ENCODE peak calls at places on chromosomes 3 and 15, in ten cellular contexts. One of them, this sample, is unnamed.

GRCh38 chr15:43225201-43225949 is 4.6 kb upstream of the EPB42 start:
- DNase-seq in RPMI8226: peak
- DNase-seq in nucleus accumbens: no peak
- DNase-seq in stimulated activated naive CD4-positive, alpha-beta T cell: peak
- DNase-seq in neuronal stem cell: peak
- DNase-seq in activated naive CD8-positive, alpha-beta T cell treated with anti-CD3 and anti-CD28 coated beads, Interleukin-2, amount 50 U/mL, for 24 hours: peak
- DNase-seq in hypothalamus: peak
- DNase-seq in mesenteric fat pad: peak
- DNase-seq in HFFc6: peak
- DNase-seq in stimulated activated CD4-positive, alpha-beta T cell treated with anti-CD3 and anti-CD28 coated beads, Interleukin-12 subunit alpha, Interleukin-12 subunit beta, amount 100 ng/mL, for 4 hours: peak
- DNase-seq in this sample: peak

GRCh38 chr15:70741107-70741511 is 22.2 kb downstream of the UACA start:
- DNase-seq in RPMI8226: peak
- DNase-seq in nucleus accumbens: no peak
- DNase-seq in stimulated activated naive CD4-positive, alpha-beta T cell: no peak
- DNase-seq in neuronal stem cell: no peak
- DNase-seq in activated naive CD8-positive, alpha-beta T cell treated with anti-CD3 and anti-CD28 coated beads, Interleukin-2, amount 50 U/mL, for 24 hours: no peak
- DNase-seq in hypothalamus: no peak
- DNase-seq in mesenteric fat pad: no peak
- DNase-seq in HFFc6: peak
- DNase-seq in stimulated activated CD4-positive, alpha-beta T cell treated with anti-CD3 and anti-CD28 coated beads, Interleukin-12 subunit alpha, Interleukin-12 subunit beta, amount 100 ng/mL, for 4 hours: no peak
- DNase-seq in this sample: peak

GRCh38 chr3:67646586-67647234 is 7.7 kb downstream of the SUCLG2 start:
- DNase-seq in RPMI8226: no peak
- DNase-seq in nucleus accumbens: no peak
- DNase-seq in stimulated activated naive CD4-positive, alpha-beta T cell: no peak
- DNase-seq in neuronal stem cell: no peak
- DNase-seq in activated naive CD8-positive, alpha-beta T cell treated with anti-CD3 and anti-CD28 coated beads, Interleukin-2, amount 50 U/mL, for 24 hours: no peak
- DNase-seq in hypothalamus: no peak
- DNase-seq in mesenteric fat pad: no peak
- DNase-seq in HFFc6: no peak
- DNase-seq in stimulated activated CD4-positive, alpha-beta T cell treated with anti-CD3 and anti-CD28 coated beads, Interleukin-12 subunit alpha, Interleukin-12 subunit beta, amount 100 ng/mL, for 4 hours: no peak
- DNase-seq in this sample: peak

GRCh38 chr15:46461416-46461815 is 826.6 kb downstream of the SQOR start:
- DNase-seq in RPMI8226: no peak
- DNase-seq in nucleus accumbens: no peak
- DNase-seq in stimulated activated naive CD4-positive, alpha-beta T cell: no peak
- DNase-seq in neuronal stem cell: no peak
- DNase-seq in activated naive CD8-positive, alpha-beta T cell treated with anti-CD3 and anti-CD28 coated beads, Interleukin-2, amount 50 U/mL, for 24 hours: no peak
- DNase-seq in hypothalamus: no peak
- DNase-seq in mesenteric fat pad: no peak
- DNase-seq in HFFc6: no peak
- DNase-seq in stimulated activated CD4-positive, alpha-beta T cell treated with anti-CD3 and anti-CD28 coated beads, Interleukin-12 subunit alpha, Interleukin-12 subunit beta, amount 100 ng/mL, for 4 hours: no peak
- DNase-seq in this sample: no peak

GRCh38 chr3:61535826-61536225 is 25.5 kb upstream of the PTPRG start:
- DNase-seq in RPMI8226: no peak
- DNase-seq in nucleus accumbens: no peak
- DNase-seq in stimulated activated naive CD4-positive, alpha-beta T cell: no peak
- DNase-seq in neuronal stem cell: no peak
- DNase-seq in activated naive CD8-positive, alpha-beta T cell treated with anti-CD3 and anti-CD28 coated beads, Interleukin-2, amount 50 U/mL, for 24 hours: no peak
- DNase-seq in hypothalamus: no peak
- DNase-seq in mesenteric fat pad: no peak
- DNase-seq in HFFc6: no peak
- DNase-seq in stimulated activated CD4-positive, alpha-beta T cell treated with anti-CD3 and anti-CD28 coated beads, Interleukin-12 subunit alpha, Interleukin-12 subunit beta, amount 100 ng/mL, for 4 hours: no peak
- DNase-seq in this sample: no peak

GRCh38 chr15:89088605-89089315 is 504 bp downstream of the ABHD2 start:
- DNase-seq in RPMI8226: peak
- DNase-seq in nucleus accumbens: no peak
- DNase-seq in stimulated activated naive CD4-positive, alpha-beta T cell: no peak
- DNase-seq in neuronal stem cell: no peak
- DNase-seq in activated naive CD8-positive, alpha-beta T cell treated with anti-CD3 and anti-CD28 coated beads, Interleukin-2, amount 50 U/mL, for 24 hours: no peak
- DNase-seq in hypothalamus: no peak
- DNase-seq in mesenteric fat pad: no peak
- DNase-seq in HFFc6: no peak
- DNase-seq in stimulated activated CD4-positive, alpha-beta T cell treated with anti-CD3 and anti-CD28 coated beads, Interleukin-12 subunit alpha, Interleukin-12 subunit beta, amount 100 ng/mL, for 4 hours: peak
- DNase-seq in this sample: no peak

GRCh38 chr3:27253831-27254230 is 115.4 kb downstream of the NEK10 start:
- DNase-seq in RPMI8226: peak
- DNase-seq in nucleus accumbens: no peak
- DNase-seq in stimulated activated naive CD4-positive, alpha-beta T cell: no peak
- DNase-seq in neuronal stem cell: peak
- DNase-seq in activated naive CD8-positive, alpha-beta T cell treated with anti-CD3 and anti-CD28 coated beads, Interleukin-2, amount 50 U/mL, for 24 hours: peak
- DNase-seq in hypothalamus: no peak
- DNase-seq in mesenteric fat pad: no peak
- DNase-seq in HFFc6: peak
- DNase-seq in stimulated activated CD4-positive, alpha-beta T cell treated with anti-CD3 and anti-CD28 coated beads, Interleukin-12 subunit alpha, Interleukin-12 subunit beta, amount 100 ng/mL, for 4 hours: peak
- DNase-seq in this sample: peak

GRCh38 chr3:53821631-53822068 is 24.6 kb downstream of the CHDH start:
- DNase-seq in RPMI8226: no peak
- DNase-seq in nucleus accumbens: no peak
- DNase-seq in stimulated activated naive CD4-positive, alpha-beta T cell: no peak
- DNase-seq in neuronal stem cell: no peak
- DNase-seq in activated naive CD8-positive, alpha-beta T cell treated with anti-CD3 and anti-CD28 coated beads, Interleukin-2, amount 50 U/mL, for 24 hours: no peak
- DNase-seq in hypothalamus: no peak
- DNase-seq in mesenteric fat pad: no peak
- DNase-seq in HFFc6: no peak
- DNase-seq in stimulated activated CD4-positive, alpha-beta T cell treated with anti-CD3 and anti-CD28 coated beads, Interleukin-12 subunit alpha, Interleukin-12 subunit beta, amount 100 ng/mL, for 4 hours: no peak
- DNase-seq in this sample: peak

GRCh38 chr15:80923668-80924067 is 66.0 kb downstream of the MESD start:
- DNase-seq in RPMI8226: no peak
- DNase-seq in nucleus accumbens: no peak
- DNase-seq in stimulated activated naive CD4-positive, alpha-beta T cell: no peak
- DNase-seq in neuronal stem cell: no peak
- DNase-seq in activated naive CD8-positive, alpha-beta T cell treated with anti-CD3 and anti-CD28 coated beads, Interleukin-2, amount 50 U/mL, for 24 hours: no peak
- DNase-seq in hypothalamus: no peak
- DNase-seq in mesenteric fat pad: no peak
- DNase-seq in HFFc6: peak
- DNase-seq in stimulated activated CD4-positive, alpha-beta T cell treated with anti-CD3 and anti-CD28 coated beads, Interleukin-12 subunit alpha, Interleukin-12 subunit beta, amount 100 ng/mL, for 4 hours: no peak
- DNase-seq in this sample: peak

GRCh38 chr3:74489393-74489792 is 125.1 kb downstream of the CNTN3 start:
- DNase-seq in RPMI8226: no peak
- DNase-seq in nucleus accumbens: no peak
- DNase-seq in stimulated activated naive CD4-positive, alpha-beta T cell: no peak
- DNase-seq in neuronal stem cell: no peak
- DNase-seq in activated naive CD8-positive, alpha-beta T cell treated with anti-CD3 and anti-CD28 coated beads, Interleukin-2, amount 50 U/mL, for 24 hours: no peak
- DNase-seq in hypothalamus: no peak
- DNase-seq in mesenteric fat pad: no peak
- DNase-seq in HFFc6: peak
- DNase-seq in stimulated activated CD4-positive, alpha-beta T cell treated with anti-CD3 and anti-CD28 coated beads, Interleukin-12 subunit alpha, Interleukin-12 subunit beta, amount 100 ng/mL, for 4 hours: no peak
- DNase-seq in this sample: no peak

GRCh38 chr3:71518089-71518488 is 65.4 kb downstream of the FOXP1 start:
- DNase-seq in RPMI8226: no peak
- DNase-seq in nucleus accumbens: no peak
- DNase-seq in stimulated activated naive CD4-positive, alpha-beta T cell: no peak
- DNase-seq in neuronal stem cell: no peak
- DNase-seq in activated naive CD8-positive, alpha-beta T cell treated with anti-CD3 and anti-CD28 coated beads, Interleukin-2, amount 50 U/mL, for 24 hours: no peak
- DNase-seq in hypothalamus: no peak
- DNase-seq in mesenteric fat pad: no peak
- DNase-seq in HFFc6: no peak
- DNase-seq in stimulated activated CD4-positive, alpha-beta T cell treated with anti-CD3 and anti-CD28 coated beads, Interleukin-12 subunit alpha, Interleukin-12 subunit beta, amount 100 ng/mL, for 4 hours: no peak
- DNase-seq in this sample: no peak

GRCh38 chr3:143158549-143158988 is 39.0 kb downstream of the CHST2 start:
- DNase-seq in RPMI8226: no peak
- DNase-seq in nucleus accumbens: no peak
- DNase-seq in stimulated activated naive CD4-positive, alpha-beta T cell: no peak
- DNase-seq in neuronal stem cell: no peak
- DNase-seq in activated naive CD8-positive, alpha-beta T cell treated with anti-CD3 and anti-CD28 coated beads, Interleukin-2, amount 50 U/mL, for 24 hours: no peak
- DNase-seq in hypothalamus: no peak
- DNase-seq in mesenteric fat pad: no peak
- DNase-seq in HFFc6: peak
- DNase-seq in stimulated activated CD4-positive, alpha-beta T cell treated with anti-CD3 and anti-CD28 coated beads, Interleukin-12 subunit alpha, Interleukin-12 subunit beta, amount 100 ng/mL, for 4 hours: no peak
- DNase-seq in this sample: peak

GRCh38 chr3:24499991-24500390 is 5.3 kb upstream of the THRB start:
- DNase-seq in RPMI8226: no peak
- DNase-seq in nucleus accumbens: no peak
- DNase-seq in stimulated activated naive CD4-positive, alpha-beta T cell: no peak
- DNase-seq in neuronal stem cell: no peak
- DNase-seq in activated naive CD8-positive, alpha-beta T cell treated with anti-CD3 and anti-CD28 coated beads, Interleukin-2, amount 50 U/mL, for 24 hours: no peak
- DNase-seq in hypothalamus: no peak
- DNase-seq in mesenteric fat pad: no peak
- DNase-seq in HFFc6: no peak
- DNase-seq in stimulated activated CD4-positive, alpha-beta T cell treated with anti-CD3 and anti-CD28 coated beads, Interleukin-12 subunit alpha, Interleukin-12 subunit beta, amount 100 ng/mL, for 4 hours: no peak
- DNase-seq in this sample: no peak

GRCh38 chr3:55858302-55858701 is 371.2 kb upstream of the WNT5A start:
- DNase-seq in RPMI8226: no peak
- DNase-seq in nucleus accumbens: no peak
- DNase-seq in stimulated activated naive CD4-positive, alpha-beta T cell: no peak
- DNase-seq in neuronal stem cell: no peak
- DNase-seq in activated naive CD8-positive, alpha-beta T cell treated with anti-CD3 and anti-CD28 coated beads, Interleukin-2, amount 50 U/mL, for 24 hours: no peak
- DNase-seq in hypothalamus: no peak
- DNase-seq in mesenteric fat pad: no peak
- DNase-seq in HFFc6: no peak
- DNase-seq in stimulated activated CD4-positive, alpha-beta T cell treated with anti-CD3 and anti-CD28 coated beads, Interleukin-12 subunit alpha, Interleukin-12 subunit beta, amount 100 ng/mL, for 4 hours: no peak
- DNase-seq in this sample: no peak

GRCh38 chr3:117193390-117193789 is 483.8 kb downstream of the TUSC7 start:
- DNase-seq in RPMI8226: no peak
- DNase-seq in nucleus accumbens: no peak
- DNase-seq in stimulated activated naive CD4-positive, alpha-beta T cell: no peak
- DNase-seq in neuronal stem cell: no peak
- DNase-seq in activated naive CD8-positive, alpha-beta T cell treated with anti-CD3 and anti-CD28 coated beads, Interleukin-2, amount 50 U/mL, for 24 hours: no peak
- DNase-seq in hypothalamus: no peak
- DNase-seq in mesenteric fat pad: no peak
- DNase-seq in HFFc6: peak
- DNase-seq in stimulated activated CD4-positive, alpha-beta T cell treated with anti-CD3 and anti-CD28 coated beads, Interleukin-12 subunit alpha, Interleukin-12 subunit beta, amount 100 ng/mL, for 4 hours: no peak
- DNase-seq in this sample: peak

GRCh38 chr3:115989927-115990326 is 366.6 kb downstream of the GAP43 start:
- DNase-seq in RPMI8226: no peak
- DNase-seq in nucleus accumbens: no peak
- DNase-seq in stimulated activated naive CD4-positive, alpha-beta T cell: no peak
- DNase-seq in neuronal stem cell: no peak
- DNase-seq in activated naive CD8-positive, alpha-beta T cell treated with anti-CD3 and anti-CD28 coated beads, Interleukin-2, amount 50 U/mL, for 24 hours: no peak
- DNase-seq in hypothalamus: no peak
- DNase-seq in mesenteric fat pad: no peak
- DNase-seq in HFFc6: peak
- DNase-seq in stimulated activated CD4-positive, alpha-beta T cell treated with anti-CD3 and anti-CD28 coated beads, Interleukin-12 subunit alpha, Interleukin-12 subunit beta, amount 100 ng/mL, for 4 hours: no peak
- DNase-seq in this sample: peak

GRCh38 chr3:133077688-133078087 is 39.5 kb downstream of the TMEM108 start:
- DNase-seq in RPMI8226: no peak
- DNase-seq in nucleus accumbens: no peak
- DNase-seq in stimulated activated naive CD4-positive, alpha-beta T cell: no peak
- DNase-seq in neuronal stem cell: no peak
- DNase-seq in activated naive CD8-positive, alpha-beta T cell treated with anti-CD3 and anti-CD28 coated beads, Interleukin-2, amount 50 U/mL, for 24 hours: no peak
- DNase-seq in hypothalamus: no peak
- DNase-seq in mesenteric fat pad: no peak
- DNase-seq in HFFc6: no peak
- DNase-seq in stimulated activated CD4-positive, alpha-beta T cell treated with anti-CD3 and anti-CD28 coated beads, Interleukin-12 subunit alpha, Interleukin-12 subunit beta, amount 100 ng/mL, for 4 hours: no peak
- DNase-seq in this sample: no peak

GRCh38 chr3:130925628-130926027 is 31.7 kb downstream of the ATP2C1 start:
- DNase-seq in RPMI8226: no peak
- DNase-seq in nucleus accumbens: no peak
- DNase-seq in stimulated activated naive CD4-positive, alpha-beta T cell: no peak
- DNase-seq in neuronal stem cell: no peak
- DNase-seq in activated naive CD8-positive, alpha-beta T cell treated with anti-CD3 and anti-CD28 coated beads, Interleukin-2, amount 50 U/mL, for 24 hours: peak
- DNase-seq in hypothalamus: no peak
- DNase-seq in mesenteric fat pad: no peak
- DNase-seq in HFFc6: no peak
- DNase-seq in stimulated activated CD4-positive, alpha-beta T cell treated with anti-CD3 and anti-CD28 coated beads, Interleukin-12 subunit alpha, Interleukin-12 subunit beta, amount 100 ng/mL, for 4 hours: no peak
- DNase-seq in this sample: peak

GRCh38 chr3:101119535-101119934 is 126.3 kb upstream of the ABI3BP start:
- DNase-seq in RPMI8226: no peak
- DNase-seq in nucleus accumbens: no peak
- DNase-seq in stimulated activated naive CD4-positive, alpha-beta T cell: no peak
- DNase-seq in neuronal stem cell: no peak
- DNase-seq in activated naive CD8-positive, alpha-beta T cell treated with anti-CD3 and anti-CD28 coated beads, Interleukin-2, amount 50 U/mL, for 24 hours: no peak
- DNase-seq in hypothalamus: no peak
- DNase-seq in mesenteric fat pad: no peak
- DNase-seq in HFFc6: peak
- DNase-seq in stimulated activated CD4-positive, alpha-beta T cell treated with anti-CD3 and anti-CD28 coated beads, Interleukin-12 subunit alpha, Interleukin-12 subunit beta, amount 100 ng/mL, for 4 hours: no peak
- DNase-seq in this sample: peak

GRCh38 chr15:41941644-41942415 is 30.5 kb downstream of the EHD4 start:
- DNase-seq in RPMI8226: no peak
- DNase-seq in nucleus accumbens: no peak
- DNase-seq in stimulated activated naive CD4-positive, alpha-beta T cell: no peak
- DNase-seq in neuronal stem cell: peak
- DNase-seq in activated naive CD8-positive, alpha-beta T cell treated with anti-CD3 and anti-CD28 coated beads, Interleukin-2, amount 50 U/mL, for 24 hours: no peak
- DNase-seq in hypothalamus: no peak
- DNase-seq in mesenteric fat pad: peak
- DNase-seq in HFFc6: no peak
- DNase-seq in stimulated activated CD4-positive, alpha-beta T cell treated with anti-CD3 and anti-CD28 coated beads, Interleukin-12 subunit alpha, Interleukin-12 subunit beta, amount 100 ng/mL, for 4 hours: no peak
- DNase-seq in this sample: no peak

GRCh38 chr15:51087513-51087912 is 7.2 kb downstream of the TNFAIP8L3 start:
- DNase-seq in RPMI8226: no peak
- DNase-seq in nucleus accumbens: no peak
- DNase-seq in stimulated activated naive CD4-positive, alpha-beta T cell: no peak
- DNase-seq in neuronal stem cell: no peak
- DNase-seq in activated naive CD8-positive, alpha-beta T cell treated with anti-CD3 and anti-CD28 coated beads, Interleukin-2, amount 50 U/mL, for 24 hours: no peak
- DNase-seq in hypothalamus: no peak
- DNase-seq in mesenteric fat pad: no peak
- DNase-seq in HFFc6: no peak
- DNase-seq in stimulated activated CD4-positive, alpha-beta T cell treated with anti-CD3 and anti-CD28 coated beads, Interleukin-12 subunit alpha, Interleukin-12 subunit beta, amount 100 ng/mL, for 4 hours: no peak
- DNase-seq in this sample: no peak

GRCh38 chr15:100340721-100341661 is 784 bp downstream of the ADAMTS17 start:
- DNase-seq in RPMI8226: peak
- DNase-seq in nucleus accumbens: no peak
- DNase-seq in stimulated activated naive CD4-positive, alpha-beta T cell: no peak
- DNase-seq in neuronal stem cell: no peak
- DNase-seq in activated naive CD8-positive, alpha-beta T cell treated with anti-CD3 and anti-CD28 coated beads, Interleukin-2, amount 50 U/mL, for 24 hours: no peak
- DNase-seq in hypothalamus: no peak
- DNase-seq in mesenteric fat pad: no peak
- DNase-seq in HFFc6: no peak
- DNase-seq in stimulated activated CD4-positive, alpha-beta T cell treated with anti-CD3 and anti-CD28 coated beads, Interleukin-12 subunit alpha, Interleukin-12 subunit beta, amount 100 ng/mL, for 4 hours: peak
- DNase-seq in this sample: no peak

GRCh38 chr3:67602816-67603215 is 51.6 kb downstream of the SUCLG2 start:
- DNase-seq in RPMI8226: no peak
- DNase-seq in nucleus accumbens: no peak
- DNase-seq in stimulated activated naive CD4-positive, alpha-beta T cell: no peak
- DNase-seq in neuronal stem cell: no peak
- DNase-seq in activated naive CD8-positive, alpha-beta T cell treated with anti-CD3 and anti-CD28 coated beads, Interleukin-2, amount 50 U/mL, for 24 hours: no peak
- DNase-seq in hypothalamus: no peak
- DNase-seq in mesenteric fat pad: no peak
- DNase-seq in HFFc6: no peak
- DNase-seq in stimulated activated CD4-positive, alpha-beta T cell treated with anti-CD3 and anti-CD28 coated beads, Interleukin-12 subunit alpha, Interleukin-12 subunit beta, amount 100 ng/mL, for 4 hours: no peak
- DNase-seq in this sample: no peak

GRCh38 chr15:27074179-27074578 is 103.2 kb downstream of the GABRG3 start:
- DNase-seq in RPMI8226: no peak
- DNase-seq in nucleus accumbens: no peak
- DNase-seq in stimulated activated naive CD4-positive, alpha-beta T cell: no peak
- DNase-seq in neuronal stem cell: no peak
- DNase-seq in activated naive CD8-positive, alpha-beta T cell treated with anti-CD3 and anti-CD28 coated beads, Interleukin-2, amount 50 U/mL, for 24 hours: no peak
- DNase-seq in hypothalamus: no peak
- DNase-seq in mesenteric fat pad: no peak
- DNase-seq in HFFc6: no peak
- DNase-seq in stimulated activated CD4-positive, alpha-beta T cell treated with anti-CD3 and anti-CD28 coated beads, Interleukin-12 subunit alpha, Interleukin-12 subunit beta, amount 100 ng/mL, for 4 hours: no peak
- DNase-seq in this sample: no peak

GRCh38 chr3:169430687-169431404 is 232.7 kb downstream of the MECOM start:
- DNase-seq in RPMI8226: peak
- DNase-seq in nucleus accumbens: no peak
- DNase-seq in stimulated activated naive CD4-positive, alpha-beta T cell: no peak
- DNase-seq in neuronal stem cell: no peak
- DNase-seq in activated naive CD8-positive, alpha-beta T cell treated with anti-CD3 and anti-CD28 coated beads, Interleukin-2, amount 50 U/mL, for 24 hours: no peak
- DNase-seq in hypothalamus: no peak
- DNase-seq in mesenteric fat pad: no peak
- DNase-seq in HFFc6: no peak
- DNase-seq in stimulated activated CD4-positive, alpha-beta T cell treated with anti-CD3 and anti-CD28 coated beads, Interleukin-12 subunit alpha, Interleukin-12 subunit beta, amount 100 ng/mL, for 4 hours: no peak
- DNase-seq in this sample: no peak

GRCh38 chr15:98751767-98752166 is 103.4 kb downstream of the IGF1R start:
- DNase-seq in RPMI8226: no peak
- DNase-seq in nucleus accumbens: no peak
- DNase-seq in stimulated activated naive CD4-positive, alpha-beta T cell: no peak
- DNase-seq in neuronal stem cell: no peak
- DNase-seq in activated naive CD8-positive, alpha-beta T cell treated with anti-CD3 and anti-CD28 coated beads, Interleukin-2, amount 50 U/mL, for 24 hours: no peak
- DNase-seq in hypothalamus: no peak
- DNase-seq in mesenteric fat pad: no peak
- DNase-seq in HFFc6: no peak
- DNase-seq in stimulated activated CD4-positive, alpha-beta T cell treated with anti-CD3 and anti-CD28 coated beads, Interleukin-12 subunit alpha, Interleukin-12 subunit beta, amount 100 ng/mL, for 4 hours: no peak
- DNase-seq in this sample: no peak

GRCh38 chr3:39191103-39191502 is 1.3 kb downstream of the XIRP1 start:
- DNase-seq in RPMI8226: peak
- DNase-seq in nucleus accumbens: no peak
- DNase-seq in stimulated activated naive CD4-positive, alpha-beta T cell: no peak
- DNase-seq in neuronal stem cell: no peak
- DNase-seq in activated naive CD8-positive, alpha-beta T cell treated with anti-CD3 and anti-CD28 coated beads, Interleukin-2, amount 50 U/mL, for 24 hours: no peak
- DNase-seq in hypothalamus: no peak
- DNase-seq in mesenteric fat pad: no peak
- DNase-seq in HFFc6: no peak
- DNase-seq in stimulated activated CD4-positive, alpha-beta T cell treated with anti-CD3 and anti-CD28 coated beads, Interleukin-12 subunit alpha, Interleukin-12 subunit beta, amount 100 ng/mL, for 4 hours: no peak
- DNase-seq in this sample: no peak

GRCh38 chr3:115834068-115834467 is 210.8 kb downstream of the GAP43 start:
- DNase-seq in RPMI8226: no peak
- DNase-seq in nucleus accumbens: no peak
- DNase-seq in stimulated activated naive CD4-positive, alpha-beta T cell: no peak
- DNase-seq in neuronal stem cell: no peak
- DNase-seq in activated naive CD8-positive, alpha-beta T cell treated with anti-CD3 and anti-CD28 coated beads, Interleukin-2, amount 50 U/mL, for 24 hours: no peak
- DNase-seq in hypothalamus: no peak
- DNase-seq in mesenteric fat pad: no peak
- DNase-seq in HFFc6: peak
- DNase-seq in stimulated activated CD4-positive, alpha-beta T cell treated with anti-CD3 and anti-CD28 coated beads, Interleukin-12 subunit alpha, Interleukin-12 subunit beta, amount 100 ng/mL, for 4 hours: no peak
- DNase-seq in this sample: peak